ENCODE peak calls at places on chromosomes 7 and 10, in ten cellular contexts. Z is NCI-H1105; S is naive thymus-derived CD8-positive, alpha-beta T cell; Y is activated T-helper 1 cell treated with anti-CD3 and anti-CD28 coated beads, Interleukin-12 subunit alpha, Interleukin-12 subunit beta, Interleukin-2, Interleukin-4 antibody, amounts not matched to agents 30 ng/mL and 10 ng/mL and 1 ng/mL, durations not matched to agents 14 hours and 24 hours and 36 hours; J is mucosa of gallbladder; V is hepatocyte; I is body of pancreas; R is A172; C is AG04450; E is CD4-positive, alpha-beta memory T cell. G is an unnamed sample.

GRCh38 chr7:106730021-106730420 is 69.1 kb upstream of the CCDC71L start:
- DNase-seq in S (no peak), E (no peak), R (no peak), I (no peak), J (no peak), Z (no peak), Y (no peak), V (no peak), C (no peak), G (peak; percentile 5)

GRCh38 chr10:102246261-102246660 is 929 bp downstream of the GBF1 start:
- DNase-seq in C (no peak), Z (no peak), E (no peak), R (no peak), J (no peak), Y (no peak), S (no peak), V (peak; percentile 48), I (peak; percentile 23), G (no peak)

GRCh38 chr10:14617850-14618249 is 156.8 kb downstream of the FAM107B start:
- DNase-seq in J (no peak), R (no peak), V (no peak), Z (no peak), S (no peak), I (no peak), Y (no peak), E (no peak), C (no peak), G (no peak)

GRCh38 chr10:22655312-22655973 is 58.9 kb downstream of the PIP4K2A start:
- DNase-seq in V (peak; percentile 46), E (peak; percentile 80), C (peak; percentile 68), I (no peak), S (peak; percentile 90), R (no peak), Z (no peak), J (no peak), Y (no peak), G (no peak)

GRCh38 chr7:47405921-47406765 is 175.8 kb downstream of the TNS3 start:
- DNase-seq in S (no peak), C (no peak), Y (no peak), V (no peak), E (no peak), R (peak; percentile 34), I (peak; percentile 93), Z (no peak), J (peak; percentile 78), G (no peak)

GRCh38 chr10:29794776-29795635 is 160.2 kb upstream of the SVIL start:
- DNase-seq in J (no peak), C (no peak), V (no peak), R (no peak), Z (no peak), I (no peak), S (no peak), Y (no peak), E (no peak), G (no peak)

GRCh38 chr7:94655562-94655883 is 410 bp downstream of the SGCE start:
- DNase-seq in Y (no peak), S (no peak), C (no peak), R (no peak), J (no peak), I (peak; percentile 15), V (peak; percentile 16), Z (no peak), E (no peak), G (no peak)

GRCh38 chr7:42208586-42208985 is 28.4 kb downstream of the GLI3 start:
- DNase-seq in S (no peak), E (no peak), V (no peak), I (no peak), C (no peak), Y (no peak), J (no peak), Z (no peak), R (no peak), G (no peak)

GRCh38 chr10:129505500-129506075 is 38.5 kb downstream of the MGMT start:
- DNase-seq in Y (no peak), E (no peak), Z (no peak), S (no peak), J (no peak), C (no peak), I (no peak), R (no peak), V (no peak), G (no peak)

GRCh38 chr10:58577394-58577793 is 64.7 kb downstream of the BICC1 start:
- DNase-seq in J (no peak), Z (no peak), S (no peak), C (peak; percentile 55), Y (no peak), E (no peak), R (no peak), I (no peak), V (no peak), G (no peak)

GRCh38 chr7:132455306-132455705 is 121.0 kb downstream of the PLXNA4 start:
- DNase-seq in I (no peak), C (no peak), V (no peak), Z (no peak), E (no peak), J (no peak), S (peak; percentile 44), R (no peak), Y (no peak), G (peak; percentile 48)

GRCh38 chr10:65358565-65358964 is 1567.3 kb upstream of the LRRTM3 start:
- DNase-seq in J (no peak), Z (no peak), I (peak; percentile 42), V (peak; percentile 58), Y (no peak), R (peak; percentile 18), E (no peak), C (no peak), S (no peak), G (peak; percentile 3)

GRCh38 chr10:74337330-74338016 is 186.5 kb downstream of the ADK start:
- DNase-seq in J (no peak), V (no peak), C (no peak), Y (no peak), R (peak; percentile 57), S (no peak), I (no peak), Z (no peak), E (no peak), G (no peak)

GRCh38 chr10:126935263-126935946 is 30.2 kb downstream of the DOCK1 start:
- DNase-seq in V (no peak), S (no peak), J (no peak), Z (no peak), C (no peak), R (peak; percentile 22), I (no peak), E (no peak), Y (no peak), G (no peak)

GRCh38 chr10:28367865-28368541 is 65.1 kb upstream of the MPP7 start:
- DNase-seq in C (no peak), E (peak; percentile 80), I (no peak), J (no peak), Z (no peak), V (no peak), Y (peak; percentile 62), R (peak; percentile 19), S (peak; percentile 87), G (no peak)

GRCh38 chr10:133122171-133122935 is 34.6 kb downstream of the ADGRA1 start:
- DNase-seq in I (peak; percentile 3), E (no peak), Z (no peak), R (no peak), S (no peak), J (no peak), Y (no peak), V (no peak), C (no peak), G (no peak)

GRCh38 chr10:129647563-129647962 is 180.5 kb downstream of the MGMT start:
- DNase-seq in Z (no peak), Y (no peak), R (no peak), S (no peak), I (no peak), J (no peak), V (no peak), C (no peak), E (no peak), G (no peak)

GRCh38 chr7:130492519-130493274 is 812 bp downstream of the MEST start:
- DNase-seq in J (no peak), E (no peak), I (peak; percentile 24), Y (no peak), C (no peak), Z (no peak), R (no peak), V (no peak), S (peak; percentile 23), G (no peak)

GRCh38 chr7:101108330-101108857 is 18.5 kb upstream of the SERPINE1 start:
- DNase-seq in I (peak; percentile 24), Z (no peak), Y (no peak), J (no peak), S (no peak), V (no peak), C (no peak), R (peak; percentile 66), E (no peak), G (no peak)